ENCODE peak calls at places on chromosomes 16 and 17, in eight cellular contexts. M, O, J, S, W, F, U and D are unnamed samples.

GRCh38 chr16:77816293-77816692 is 27.9 kb downstream of the VAT1L start:
- DNase-seq in M (peak; percentile 79), O (no peak), J (peak; percentile 34), S (no peak), W (no peak), F (no peak), U (no peak), D (peak; percentile 27)

GRCh38 chr16:79845006-79845733 is 244.6 kb upstream of the MAF start:
- DNase-seq in M (no peak), O (no peak), J (no peak), S (no peak), W (no peak), F (no peak), U (no peak), D (no peak)

GRCh38 chr16:69320731-69321073 is 9.6 kb downstream of the VPS4A start:
- DNase-seq in M (no peak), O (no peak), J (no peak), S (no peak), W (no peak), F (no peak), U (no peak), D (no peak)

GRCh38 chr17:40070644-40070894 is 7.8 kb downstream of the THRA start:
- DNase-seq in M (no peak), O (no peak), J (no peak), S (no peak), W (no peak), F (no peak), U (no peak), D (no peak)

GRCh38 chr17:82203920-82204319 is 8.7 kb downstream of the CCDC57 start:
- DNase-seq in M (no peak), O (no peak), J (no peak), S (no peak), W (no peak), F (no peak), U (no peak), D (no peak)

GRCh38 chr16:2690852-2691251 is 8.5 kb downstream of the KCTD5 start:
- DNase-seq in M (no peak), O (no peak), J (no peak), S (no peak), W (no peak), F (no peak), U (no peak), D (no peak)

GRCh38 chr17:7293821-7294613 is 422 bp downstream of the YBX2 start:
- DNase-seq in M (no peak), O (no peak), J (no peak), S (no peak), W (no peak), F (no peak), U (no peak), D (no peak)

GRCh38 chr17:65270932-65271700 is 133.9 kb downstream of the RGS9 start:
- DNase-seq in M (no peak), O (no peak), J (peak; percentile 27), S (no peak), W (no peak), F (no peak), U (no peak), D (no peak)

GRCh38 chr17:66522591-66523272 is 220.3 kb downstream of the PRKCA start:
- DNase-seq in M (no peak), O (no peak), J (no peak), S (no peak), W (peak; percentile 57), F (no peak), U (no peak), D (no peak)

GRCh38 chr16:75053791-75054555 is 55.1 kb downstream of the ZNRF1 start:
- DNase-seq in M (no peak), O (peak; percentile 85), J (no peak), S (no peak), W (peak; percentile 15), F (no peak), U (peak; percentile 40), D (no peak)

GRCh38 chr17:8315740-8316217 is 5.7 kb downstream of the ARHGEF15 start:
- DNase-seq in M (no peak), O (no peak), J (no peak), S (no peak), W (peak; percentile 40), F (no peak), U (no peak), D (no peak)

GRCh38 chr16:88790312-88791150 is 5.5 kb upstream of the PIEZO1 start:
- DNase-seq in M (no peak), O (no peak), J (no peak), S (no peak), W (peak; percentile 68), F (no peak), U (no peak), D (peak; percentile 33)

GRCh38 chr16:84537431-84538151 is 33.1 kb upstream of the MEAK7 start:
- DNase-seq in M (no peak), O (no peak), J (no peak), S (no peak), W (no peak), F (no peak), U (no peak), D (no peak)

GRCh38 chr16:84532855-84533486 is 28.5 kb upstream of the MEAK7 start:
- DNase-seq in M (peak; percentile 25), O (no peak), J (no peak), S (no peak), W (peak; percentile 30), F (no peak), U (no peak), D (peak; percentile 20)

GRCh38 chr16:84534815-84535214 is 30.4 kb upstream of the MEAK7 start:
- DNase-seq in M (no peak), O (no peak), J (no peak), S (no peak), W (no peak), F (no peak), U (no peak), D (no peak)

GRCh38 chr16:84535851-84536250 is 31.4 kb upstream of the MEAK7 start:
- DNase-seq in M (no peak), O (no peak), J (no peak), S (no peak), W (no peak), F (no peak), U (no peak), D (no peak)

DNA sequence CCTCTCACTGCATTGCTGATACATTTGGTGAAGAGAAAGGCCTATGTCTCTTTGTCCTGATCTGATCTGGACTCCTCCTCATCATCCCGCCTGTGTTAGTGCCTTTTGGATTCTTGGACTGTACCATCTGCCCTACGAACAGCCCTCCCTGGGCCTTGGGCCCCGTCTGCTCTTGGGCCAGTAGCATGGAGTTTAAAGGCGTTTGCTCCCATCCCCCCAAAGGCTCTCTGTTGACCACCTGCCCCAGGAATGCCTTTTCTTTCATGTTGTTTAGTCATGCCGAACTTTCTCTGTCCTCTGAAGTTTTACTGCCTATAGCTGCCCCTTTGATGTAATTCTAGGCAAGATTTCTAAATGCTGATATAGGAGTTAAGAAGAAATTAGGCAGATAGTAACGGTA is 30.9 kb upstream of the MEAK7 start:
- DNase-seq in M (no peak), O (no peak), J (no peak), S (no peak), W (no peak), F (no peak), U (no peak), D (no peak)
- TF ChIP-seq CTCF in M (no peak), O (no peak), J (no peak), S (no peak), W (no peak), F (no peak), U (no peak), D (no peak)

GRCh38 chr16:66872927-66873684 is 7.2 kb upstream of the PDP2 start:
- DNase-seq in M (peak; percentile 97), O (peak; percentile 95), J (peak; percentile 96), S (peak; percentile 89), W (peak; percentile 100), F (peak; percentile 99), U (peak; percentile 89), D (peak; percentile 99)
- H3K4me3 ChIP-seq in M (peak overlapping the region; percentile 51), O (peak overlapping the region; percentile 34), J (peak overlapping the region; percentile 34), S (peak overlapping the region; percentile 37), W (peak overlapping the region; percentile 51), F (peak overlapping the region; percentile 27), U (peak overlapping the region; percentile 57), D (peak overlapping the region; percentile 47)

GRCh38 chr17:45306623-45307022 is 10.2 kb downstream of the MAP3K14 start:
- DNase-seq in M (no peak), O (no peak), J (no peak), S (no peak), W (no peak), F (no peak), U (no peak), D (no peak)
- TF ChIP-seq CTCF in M (no peak), O (no peak), J (peak; percentile 13), S (peak; percentile 21), W (no peak), F (no peak), U (peak; percentile 9), D (peak; percentile 21)

GRCh38 chr17:59506907-59507726 is 58.3 kb upstream of the DHX40 start:
- DNase-seq in M (peak; percentile 16), O (no peak), J (no peak), S (no peak), W (peak; percentile 39), F (no peak), U (no peak), D (peak; percentile 56)
- H3K4me3 ChIP-seq in M (no peak overlapping the region), O (no peak overlapping the region), J (no peak overlapping the region), S (no peak overlapping the region), W (no peak overlapping the region), F (no peak overlapping the region), U (no peak overlapping the region), D (no peak overlapping the region)

GRCh38 chr17:63950940-63951907 is 19.1 kb upstream of the CD79B start:
- DNase-seq in M (no peak), O (no peak), J (no peak), S (peak; percentile 74), W (no peak), F (no peak), U (peak; percentile 58), D (no peak)
- TF ChIP-seq CTCF in M (peak; percentile 20), O (no peak), J (peak; percentile 38), S (peak; percentile 62), W (no peak), F (peak; percentile 53), U (peak; percentile 98), D (no peak)